ENCODE peak calls at places on chromosomes 5 and 9, in eight cellular contexts. One of them, this sample, is unnamed.

GRCh38 chr5:102856374-102856748 is 101.3 kb downstream of the PAM start:
- DNase-seq in CD4-positive, alpha-beta T cell: no peak
- DNase-seq in GM10248: no peak
- DNase-seq in GM12878: no peak
- DNase-seq in BE2C: no peak
- DNase-seq in OCI-LY7: no peak
- DNase-seq in B cell: no peak
- DNase-seq in cardiac muscle cell: peak
- DNase-seq in this sample: no peak

GRCh38 chr9:103661663-103662062 is 432.4 kb upstream of the SMC2 start:
- DNase-seq in GM12878: no peak
- DNase-seq in cardiac muscle cell: no peak
- DNase-seq in CD4-positive, alpha-beta T cell: no peak
- DNase-seq in BE2C: no peak
- DNase-seq in B cell: no peak
- DNase-seq in OCI-LY7: no peak
- DNase-seq in GM10248: no peak
- DNase-seq in this sample: no peak

GRCh38 chr5:160312139-160312959 is at the start of gene CCNJL:
- DNase-seq in CD4-positive, alpha-beta T cell: no peak
- DNase-seq in OCI-LY7: no peak
- DNase-seq in GM12878: no peak
- DNase-seq in BE2C: peak
- DNase-seq in B cell: no peak
- DNase-seq in GM10248: peak
- DNase-seq in cardiac muscle cell: peak
- DNase-seq in this sample: no peak

GRCh38 chr5:130529716-130530485 is 625.6 kb downstream of the CHSY3 start:
- DNase-seq in BE2C: no peak
- DNase-seq in OCI-LY7: no peak
- DNase-seq in cardiac muscle cell: peak
- DNase-seq in B cell: no peak
- DNase-seq in GM12878: no peak
- DNase-seq in CD4-positive, alpha-beta T cell: no peak
- DNase-seq in GM10248: no peak
- DNase-seq in this sample: no peak

GRCh38 chr9:123597926-123598556 is 242.0 kb downstream of the CRB2 start:
- DNase-seq in B cell: no peak
- DNase-seq in GM12878: no peak
- DNase-seq in cardiac muscle cell: no peak
- DNase-seq in CD4-positive, alpha-beta T cell: no peak
- DNase-seq in GM10248: no peak
- DNase-seq in OCI-LY7: peak
- DNase-seq in BE2C: peak
- DNase-seq in this sample: no peak

GRCh38 chr5:175892401-175892800 is 21.0 kb downstream of the CPLX2 start:
- DNase-seq in B cell: no peak
- DNase-seq in CD4-positive, alpha-beta T cell: no peak
- DNase-seq in OCI-LY7: no peak
- DNase-seq in BE2C: no peak
- DNase-seq in GM10248: no peak
- DNase-seq in GM12878: no peak
- DNase-seq in cardiac muscle cell: no peak
- DNase-seq in this sample: no peak

GRCh38 chr5:169445191-169445590 is 138.4 kb upstream of the SPDL1 start:
- DNase-seq in B cell: no peak
- DNase-seq in cardiac muscle cell: no peak
- DNase-seq in CD4-positive, alpha-beta T cell: no peak
- DNase-seq in BE2C: no peak
- DNase-seq in OCI-LY7: no peak
- DNase-seq in GM10248: no peak
- DNase-seq in GM12878: no peak
- DNase-seq in this sample: no peak

GRCh38 chr9:127979333-127980055 is 1.3 kb downstream of the EEIG1 start:
- DNase-seq in cardiac muscle cell: peak
- DNase-seq in GM10248: peak
- DNase-seq in OCI-LY7: peak
- DNase-seq in BE2C: peak
- DNase-seq in B cell: peak
- DNase-seq in GM12878: no peak
- DNase-seq in CD4-positive, alpha-beta T cell: no peak
- DNase-seq in this sample: no peak

GRCh38 chr9:104068546-104068945 is 25.6 kb upstream of the SMC2 start:
- DNase-seq in CD4-positive, alpha-beta T cell: no peak
- DNase-seq in BE2C: no peak
- DNase-seq in B cell: no peak
- DNase-seq in GM12878: no peak
- DNase-seq in GM10248: no peak
- DNase-seq in OCI-LY7: no peak
- DNase-seq in cardiac muscle cell: peak
- DNase-seq in this sample: no peak

GRCh38 chr9:31412081-31412480 is 972.4 kb upstream of the ACO1 start:
- DNase-seq in GM12878: no peak
- DNase-seq in GM10248: no peak
- DNase-seq in OCI-LY7: no peak
- DNase-seq in B cell: no peak
- DNase-seq in cardiac muscle cell: no peak
- DNase-seq in BE2C: no peak
- DNase-seq in CD4-positive, alpha-beta T cell: no peak
- DNase-seq in this sample: no peak

GRCh38 chr5:68216737-68217231 is 1.2 kb downstream of the PIK3R1 start:
- DNase-seq in BE2C: no peak
- DNase-seq in B cell: no peak
- DNase-seq in OCI-LY7: peak
- DNase-seq in GM12878: no peak
- DNase-seq in CD4-positive, alpha-beta T cell: no peak
- DNase-seq in GM10248: peak
- DNase-seq in cardiac muscle cell: no peak
- DNase-seq in this sample: no peak

GRCh38 chr9:77589046-77589795 is 58.9 kb downstream of the GNA14 start:
- DNase-seq in CD4-positive, alpha-beta T cell: no peak
- DNase-seq in BE2C: no peak
- DNase-seq in GM10248: no peak
- DNase-seq in B cell: no peak
- DNase-seq in GM12878: no peak
- DNase-seq in cardiac muscle cell: no peak
- DNase-seq in OCI-LY7: no peak
- DNase-seq in this sample: no peak

GRCh38 chr9:134028575-134029247 is 3.4 kb downstream of the BRD3OS start:
- DNase-seq in B cell: no peak
- DNase-seq in OCI-LY7: no peak
- DNase-seq in BE2C: no peak
- DNase-seq in cardiac muscle cell: no peak
- DNase-seq in GM10248: no peak
- DNase-seq in CD4-positive, alpha-beta T cell: no peak
- DNase-seq in GM12878: no peak
- DNase-seq in this sample: no peak

GRCh38 chr9:91426123-91426745 is 2.6 kb upstream of the NFIL3 start:
- DNase-seq in cardiac muscle cell: peak
- DNase-seq in BE2C: no peak
- DNase-seq in GM10248: peak
- DNase-seq in B cell: no peak
- DNase-seq in GM12878: no peak
- DNase-seq in CD4-positive, alpha-beta T cell: no peak
- DNase-seq in OCI-LY7: peak
- DNase-seq in this sample: no peak

GRCh38 chr5:139453683-139454567 is 8.6 kb downstream of the ECSCR start:
- DNase-seq in cardiac muscle cell: no peak
- DNase-seq in B cell: no peak
- DNase-seq in GM10248: no peak
- DNase-seq in OCI-LY7: no peak
- DNase-seq in CD4-positive, alpha-beta T cell: peak
- DNase-seq in GM12878: no peak
- DNase-seq in BE2C: no peak
- DNase-seq in this sample: no peak

GRCh38 chr5:88875609-88876234 is 7.3 kb downstream of the MEF2C start:
- DNase-seq in cardiac muscle cell: peak
- DNase-seq in GM10248: no peak
- DNase-seq in CD4-positive, alpha-beta T cell: no peak
- DNase-seq in OCI-LY7: peak
- DNase-seq in BE2C: no peak
- DNase-seq in GM12878: no peak
- DNase-seq in B cell: no peak
- DNase-seq in this sample: no peak

GRCh38 chr9:135474915-135475314 is 4.7 kb upstream of the PPP1R26 start:
- DNase-seq in GM12878: no peak
- DNase-seq in B cell: peak
- DNase-seq in CD4-positive, alpha-beta T cell: no peak
- DNase-seq in BE2C: peak
- DNase-seq in GM10248: no peak
- DNase-seq in OCI-LY7: peak
- DNase-seq in cardiac muscle cell: peak
- DNase-seq in this sample: no peak

GRCh38 chr5:107533946-107534876 is 136.5 kb downstream of the EFNA5 start:
- DNase-seq in GM12878: no peak
- DNase-seq in B cell: no peak
- DNase-seq in BE2C: no peak
- DNase-seq in GM10248: no peak
- DNase-seq in OCI-LY7: no peak
- DNase-seq in cardiac muscle cell: no peak
- DNase-seq in CD4-positive, alpha-beta T cell: no peak
- DNase-seq in this sample: no peak

GRCh38 chr9:114261026-114261425 is 61.9 kb upstream of the ORM1 start:
- DNase-seq in OCI-LY7: no peak
- DNase-seq in B cell: no peak
- DNase-seq in GM12878: no peak
- DNase-seq in cardiac muscle cell: no peak
- DNase-seq in CD4-positive, alpha-beta T cell: no peak
- DNase-seq in GM10248: no peak
- DNase-seq in BE2C: no peak
- DNase-seq in this sample: no peak

GRCh38 chr9:114266969-114267368 is 55.9 kb upstream of the ORM1 start:
- DNase-seq in GM12878: no peak
- DNase-seq in GM10248: no peak
- DNase-seq in cardiac muscle cell: peak
- DNase-seq in B cell: no peak
- DNase-seq in OCI-LY7: no peak
- DNase-seq in CD4-positive, alpha-beta T cell: no peak
- DNase-seq in BE2C: no peak
- DNase-seq in this sample: no peak

GRCh38 chr9:114264806-114265550 is 57.9 kb upstream of the ORM1 start:
- DNase-seq in GM10248: no peak
- DNase-seq in BE2C: no peak
- DNase-seq in OCI-LY7: no peak
- DNase-seq in GM12878: no peak
- DNase-seq in cardiac muscle cell: no peak
- DNase-seq in CD4-positive, alpha-beta T cell: no peak
- DNase-seq in B cell: no peak
- DNase-seq in this sample: no peak

GRCh38 chr9:114261987-114262386 is 60.9 kb upstream of the ORM1 start:
- DNase-seq in GM12878: no peak
- DNase-seq in B cell: no peak
- DNase-seq in GM10248: no peak
- DNase-seq in cardiac muscle cell: no peak
- DNase-seq in OCI-LY7: no peak
- DNase-seq in CD4-positive, alpha-beta T cell: no peak
- DNase-seq in BE2C: no peak
- DNase-seq in this sample: no peak

DNA sequence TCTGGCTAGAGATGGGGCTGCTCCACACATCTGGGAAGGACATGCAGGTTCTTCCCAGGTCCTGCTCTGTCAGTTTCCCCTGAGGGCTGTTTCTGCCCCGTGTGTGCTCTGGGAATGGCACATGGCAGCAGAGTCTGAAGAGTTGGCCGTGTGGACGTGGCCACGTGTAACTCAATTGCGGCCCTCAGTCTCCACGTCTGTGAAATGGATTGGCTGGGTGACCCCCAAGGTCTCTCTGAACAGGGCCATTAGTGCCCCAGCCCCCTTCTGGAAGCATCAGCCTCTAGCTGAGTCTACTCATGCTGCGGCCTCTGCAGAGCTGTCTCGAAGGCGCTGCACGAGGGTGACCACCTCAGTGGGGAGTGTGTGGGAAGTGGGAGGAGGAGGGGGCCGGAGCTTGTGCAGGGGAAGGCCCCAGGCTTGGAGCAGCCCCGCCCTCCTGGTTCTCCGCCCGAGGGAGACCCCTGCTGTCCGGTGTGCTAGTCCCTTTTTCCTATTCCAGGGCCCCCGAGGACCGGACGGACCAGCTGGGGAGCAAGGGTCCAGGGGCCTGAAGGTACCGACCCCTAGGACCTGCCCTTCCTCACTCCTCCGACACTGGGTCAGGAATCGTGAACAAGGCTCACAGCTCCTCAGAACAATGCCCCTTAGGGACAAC is 58.9 kb upstream of the ORM1 start:
- DNase-seq in GM12878: no peak
- DNase-seq in BE2C: peak
- DNase-seq in GM10248: no peak
- DNase-seq in B cell: no peak
- DNase-seq in CD4-positive, alpha-beta T cell: no peak
- DNase-seq in OCI-LY7: no peak
- DNase-seq in cardiac muscle cell: no peak
- DNase-seq in this sample: no peak
- TF ChIP-seq CTCF in GM12878: no peak
- TF ChIP-seq CTCF in BE2C: peak
- TF ChIP-seq CTCF in GM10248: peak
- TF ChIP-seq CTCF in B cell: no peak
- TF ChIP-seq CTCF in CD4-positive, alpha-beta T cell: no peak
- TF ChIP-seq CTCF in OCI-LY7: peak
- TF ChIP-seq CTCF in cardiac muscle cell: peak
- TF ChIP-seq CTCF in this sample: peak

GRCh38 chr5:145980718-145981117 is 44.3 kb downstream of the SH3RF2 start:
- DNase-seq in GM12878: no peak
- DNase-seq in GM10248: no peak
- DNase-seq in cardiac muscle cell: no peak
- DNase-seq in CD4-positive, alpha-beta T cell: no peak
- DNase-seq in OCI-LY7: no peak
- DNase-seq in B cell: no peak
- DNase-seq in BE2C: no peak
- DNase-seq in this sample: no peak
- TF ChIP-seq CTCF in GM12878: no peak
- TF ChIP-seq CTCF in GM10248: no peak
- TF ChIP-seq CTCF in cardiac muscle cell: peak
- TF ChIP-seq CTCF in CD4-positive, alpha-beta T cell: no peak
- TF ChIP-seq CTCF in OCI-LY7: no peak
- TF ChIP-seq CTCF in B cell: no peak
- TF ChIP-seq CTCF in BE2C: peak
- TF ChIP-seq CTCF in this sample: peak

GRCh38 chr5:124888050-124888506 is 141.6 kb upstream of the ZNF608 start:
- DNase-seq in GM12878: no peak
- DNase-seq in OCI-LY7: peak
- DNase-seq in CD4-positive, alpha-beta T cell: no peak
- DNase-seq in BE2C: peak
- DNase-seq in cardiac muscle cell: no peak
- DNase-seq in GM10248: no peak
- DNase-seq in B cell: no peak
- DNase-seq in this sample: no peak
- TF ChIP-seq CTCF in GM12878: peak
- TF ChIP-seq CTCF in OCI-LY7: peak
- TF ChIP-seq CTCF in CD4-positive, alpha-beta T cell: no peak
- TF ChIP-seq CTCF in BE2C: peak
- TF ChIP-seq CTCF in cardiac muscle cell: peak
- TF ChIP-seq CTCF in GM10248: no peak
- TF ChIP-seq CTCF in B cell: no peak
- TF ChIP-seq CTCF in this sample: peak

DNA sequence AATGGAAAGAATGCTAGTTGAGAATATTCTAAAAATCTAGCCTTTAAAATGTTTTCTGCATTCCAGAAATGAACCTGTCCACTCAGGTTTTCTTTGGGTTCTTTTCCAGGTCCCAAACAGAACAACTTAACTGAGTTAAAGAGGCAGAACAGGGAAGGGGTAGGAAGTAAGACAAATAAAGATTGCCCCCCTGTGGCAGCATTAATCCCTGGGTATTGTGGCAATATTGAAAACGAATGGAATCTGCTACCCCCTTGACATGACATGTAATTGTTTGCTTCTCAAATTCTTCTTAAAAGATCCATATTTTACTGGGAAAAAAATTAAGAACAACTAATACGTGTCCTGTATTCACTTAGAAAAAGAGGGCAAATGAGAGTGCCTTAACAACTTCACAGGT is 9.3 kb upstream of the RBM22 start:
- DNase-seq in BE2C: no peak
- DNase-seq in B cell: no peak
- DNase-seq in GM10248: no peak
- DNase-seq in OCI-LY7: peak
- DNase-seq in CD4-positive, alpha-beta T cell: no peak
- DNase-seq in cardiac muscle cell: peak
- DNase-seq in GM12878: no peak
- DNase-seq in this sample: no peak
- TF ChIP-seq CTCF in BE2C: peak
- TF ChIP-seq CTCF in B cell: peak
- TF ChIP-seq CTCF in GM10248: peak
- TF ChIP-seq CTCF in OCI-LY7: peak
- TF ChIP-seq CTCF in CD4-positive, alpha-beta T cell: peak
- TF ChIP-seq CTCF in cardiac muscle cell: peak
- TF ChIP-seq CTCF in GM12878: no peak
- TF ChIP-seq CTCF in this sample: peak